ENCODE peak calls at places on chromosomes 16 and 17, in ten cellular contexts. U is globus pallidus; V is tibial artery; M is AML-193; S is substantia nigra; T is iPS-NIHi11; E is CD8-positive, alpha-beta T cell; O is GM12865; B is COLO829; C is HCEC 1CT. R is an unnamed sample.
A peak's percentile ranks its signal among the peaks of the same experiment; 100 is the strongest.

GRCh38 chr17:51857052-51857593 is 301.4 kb downstream of the CA10 start:
- DNase-seq in U (no peak), V (no peak), M (no peak), S (no peak), T (peak; percentile 24), E (no peak), O (no peak), B (no peak), C (no peak), R (no peak)

GRCh38 chr17:72535779-72536178 is 415.0 kb downstream of the SOX9 start:
- DNase-seq in U (no peak), V (no peak), M (no peak), S (no peak), T (no peak), E (no peak), O (no peak), B (no peak), C (no peak), R (no peak)

GRCh38 chr17:45740553-45741330 is 43.4 kb upstream of the CRHR1 start:
- DNase-seq in U (peak; percentile 79), V (no peak), M (no peak), S (peak; percentile 51), T (peak; percentile 95), E (no peak), O (peak; percentile 39), B (peak; percentile 44), C (peak; percentile 11), R (peak; percentile 86)

GRCh38 chr17:74603746-74604145 is 11.7 kb upstream of the CD300LD start:
- DNase-seq in U (no peak), V (no peak), M (no peak), S (no peak), T (no peak), E (no peak), O (no peak), B (no peak), C (no peak), R (no peak)

GRCh38 chr17:80850109-80850508 is 141.5 kb upstream of the CHMP6 start:
- DNase-seq in U (no peak), V (no peak), M (no peak), S (no peak), T (no peak), E (no peak), O (no peak), B (no peak), C (no peak), R (no peak)

GRCh38 chr17:2151634-2152033 is 96.7 kb downstream of the HIC1 start:
- DNase-seq in U (no peak), V (no peak), M (no peak), S (no peak), T (no peak), E (no peak), O (no peak), B (peak; percentile 28), C (no peak), R (no peak)

GRCh38 chr16:86713021-86713631 is 134.8 kb downstream of the FOXL1 start:
- DNase-seq in U (no peak), V (no peak), M (no peak), S (no peak), T (no peak), E (no peak), O (no peak), B (no peak), C (no peak), R (no peak)

GRCh38 chr16:27238016-27238587 is 30.5 kb downstream of the NSMCE1 start:
- DNase-seq in U (no peak), V (peak; percentile 62), M (peak; percentile 41), S (no peak), T (no peak), E (no peak), O (no peak), B (no peak), C (no peak), R (no peak)

GRCh38 chr17:353838-354234 is 1.2 kb upstream of the RPH3AL start:
- DNase-seq in U (no peak), V (no peak), M (no peak), S (no peak), T (no peak), E (no peak), O (no peak), B (no peak), C (no peak), R (no peak)

GRCh38 chr17:38469875-38470274 is 41.6 kb downstream of the ARHGAP23 start:
- DNase-seq in U (peak; percentile 68), V (no peak), M (no peak), S (peak; percentile 70), T (no peak), E (no peak), O (no peak), B (no peak), C (peak; percentile 74), R (no peak)

GRCh38 chr16:86403056-86403455 is 107.3 kb upstream of the FOXF1 start:
- DNase-seq in U (no peak), V (no peak), M (no peak), S (no peak), T (no peak), E (no peak), O (no peak), B (no peak), C (no peak), R (no peak)

GRCh38 chr17:12637015-12637414 is 28.7 kb upstream of the MYOCD start:
- DNase-seq in U (no peak), V (no peak), M (no peak), S (no peak), T (no peak), E (no peak), O (no peak), B (no peak), C (peak; percentile 93), R (no peak)

GRCh38 chr16:53515259-53515658 is 12.2 kb upstream of the AKTIP start:
- DNase-seq in U (no peak), V (no peak), M (no peak), S (no peak), T (no peak), E (no peak), O (no peak), B (no peak), C (no peak), R (no peak)

GRCh38 chr17:73165616-73166404 is 1.0 kb downstream of the SSTR2 start:
- DNase-seq in U (no peak), V (no peak), M (no peak), S (no peak), T (peak; percentile 33), E (no peak), O (no peak), B (no peak), C (no peak), R (no peak)

GRCh38 chr16:53571763-53572162 is 68.8 kb upstream of the AKTIP start:
- DNase-seq in U (no peak), V (no peak), M (no peak), S (no peak), T (no peak), E (no peak), O (no peak), B (no peak), C (no peak), R (no peak)

GRCh38 chr17:29622337-29623282 is at the start of gene CORO6:
- DNase-seq in U (peak; percentile 60), V (no peak), M (peak; percentile 48), S (peak; percentile 59), T (peak; percentile 90), E (peak; percentile 60), O (peak; percentile 63), B (no peak), C (peak; percentile 44), R (peak; percentile 64)

GRCh38 chr16:46947900-46948547 is 25.4 kb downstream of the DNAJA2 start:
- DNase-seq in U (no peak), V (no peak), M (peak; percentile 54), S (no peak), T (peak; percentile 46), E (no peak), O (peak; percentile 78), B (peak; percentile 8), C (peak; percentile 35), R (no peak)

GRCh38 chr16:24511174-24511573 is 28.2 kb upstream of the RBBP6 start:
- DNase-seq in U (no peak), V (no peak), M (no peak), S (no peak), T (no peak), E (no peak), O (peak; percentile 18), B (no peak), C (no peak), R (no peak)

GRCh38 chr16:15690296-15690695 is 40.3 kb downstream of the NDE1 start:
- DNase-seq in U (no peak), V (no peak), M (no peak), S (no peak), T (no peak), E (no peak), O (no peak), B (no peak), C (peak; percentile 48), R (no peak)